ENCODE peak calls at places on chromosomes 3 and 15, in four cellular contexts. P is pancreas, C is Panc1, H is brain microvascular endothelial cell. K is an unnamed sample.

GRCh38 chr3:197248341-197248740 is 50.1 kb downstream of the DLG1 start:
- DNase-seq in P (no peak), C (no peak), H (no peak), K (no peak)

GRCh38 chr3:197154-197855 is 742 bp downstream of the CHL1 start:
- DNase-seq in P (peak), C (no peak), H (no peak), K (no peak)

GRCh38 chr3:110608566-110608965 is 463.1 kb upstream of the NECTIN3 start:
- DNase-seq in P (no peak), C (no peak), H (peak), K (no peak)

GRCh38 chr3:14460342-14461005 is 58.1 kb downstream of the SLC6A6 start:
- DNase-seq in P (peak), C (no peak), H (peak), K (no peak)

GRCh38 chr15:77712438-77712837 is 79.7 kb upstream of the LINGO1 start:
- DNase-seq in P (no peak), C (no peak), H (no peak), K (no peak)

GRCh38 chr15:69760890-69761568 is 308.4 kb downstream of the RPLP1 start:
- DNase-seq in P (no peak), C (peak), H (peak), K (peak)

GRCh38 chr3:133503409-133503808 is 70.1 kb upstream of the CDV3 start:
- DNase-seq in P (no peak), C (no peak), H (no peak), K (no peak)

GRCh38 chr3:170154569-170155143 is 26.9 kb downstream of the PHC3 start:
- DNase-seq in P (no peak), C (no peak), H (no peak), K (no peak)

GRCh38 chr3:63791974-63792373 is 27.1 kb upstream of the C3orf49 start:
- DNase-seq in P (no peak), C (no peak), H (peak), K (no peak)

GRCh38 chr3:195761503-195762248 is 40.9 kb downstream of the MUC20 start:
- DNase-seq in P (no peak), C (no peak), H (no peak), K (no peak)

GRCh38 chr3:158659454-158660237 is 12.8 kb downstream of the LXN start:
- DNase-seq in P (peak), C (peak), H (peak), K (no peak)

GRCh38 chr15:49438970-49439631 is 16.1 kb downstream of the FGF7 start:
- DNase-seq in P (no peak), C (no peak), H (no peak), K (no peak)

GRCh38 chr3:128376516-128376915 is 90.2 kb downstream of the DNAJB8 start:
- DNase-seq in P (no peak), C (no peak), H (no peak), K (no peak)

GRCh38 chr3:99950921-99951320 is 133.3 kb downstream of the CMSS1 start:
- DNase-seq in P (no peak), C (no peak), H (no peak), K (no peak)

DNA sequence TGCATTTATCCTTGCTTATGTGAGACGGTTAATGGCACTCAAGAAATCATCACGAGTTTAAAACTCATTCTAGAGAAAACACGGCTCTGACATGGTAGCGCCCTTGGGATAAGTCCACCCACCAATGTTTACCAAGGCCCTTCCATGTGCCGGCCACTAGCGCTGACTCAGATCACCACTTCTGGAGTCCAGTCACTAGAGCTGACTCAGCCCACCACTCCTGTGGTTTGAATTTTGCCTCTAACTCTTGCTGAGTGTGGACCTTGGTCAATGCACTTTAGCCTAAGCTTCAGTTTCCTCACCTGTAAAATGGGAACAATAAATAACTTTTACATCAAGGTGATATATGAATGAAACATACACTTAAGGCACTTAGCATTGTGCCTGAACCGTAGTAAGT is 358.4 kb upstream of the PROK2 start:
- DNase-seq in P (no peak), C (no peak), H (peak), K (no peak)
- H3K27ac ChIP-seq in P (no peak), C (no peak), H (no peak), K (no peak)

GRCh38 chr3:81874738-81875137 is 113.3 kb upstream of the GBE1 start:
- DNase-seq in P (no peak), C (no peak), H (no peak), K (no peak)

GRCh38 chr3:81872566-81872965 is 111.1 kb upstream of the GBE1 start:
- DNase-seq in P (no peak), C (no peak), H (no peak), K (no peak)

GRCh38 chr3:81868597-81868996 is 107.2 kb upstream of the GBE1 start:
- DNase-seq in P (no peak), C (no peak), H (no peak), K (no peak)

GRCh38 chr3:81869380-81869779 is 107.9 kb upstream of the GBE1 start:
- DNase-seq in P (no peak), C (no peak), H (no peak), K (no peak)

GRCh38 chr3:81871358-81872152 is 110.1 kb upstream of the GBE1 start:
- DNase-seq in P (no peak), C (no peak), H (no peak), K (no peak)
- TF ChIP-seq CTCF in P (no peak), C (peak), H (no peak), K (no peak)

GRCh38 chr3:194757629-194758028 is 71.9 kb downstream of the FAM43A start:
- DNase-seq in P (no peak), C (no peak), H (no peak), K (no peak)

GRCh38 chr3:194754091-194754490 is 68.4 kb downstream of the FAM43A start:
- DNase-seq in P (no peak), C (no peak), H (no peak), K (no peak)

GRCh38 chr3:194758716-194759115 is 73.0 kb downstream of the FAM43A start:
- DNase-seq in P (no peak), C (no peak), H (no peak), K (no peak)

GRCh38 chr3:194756460-194757355 is 71.0 kb downstream of the FAM43A start:
- DNase-seq in P (no peak), C (no peak), H (no peak), K (no peak)

DNA sequence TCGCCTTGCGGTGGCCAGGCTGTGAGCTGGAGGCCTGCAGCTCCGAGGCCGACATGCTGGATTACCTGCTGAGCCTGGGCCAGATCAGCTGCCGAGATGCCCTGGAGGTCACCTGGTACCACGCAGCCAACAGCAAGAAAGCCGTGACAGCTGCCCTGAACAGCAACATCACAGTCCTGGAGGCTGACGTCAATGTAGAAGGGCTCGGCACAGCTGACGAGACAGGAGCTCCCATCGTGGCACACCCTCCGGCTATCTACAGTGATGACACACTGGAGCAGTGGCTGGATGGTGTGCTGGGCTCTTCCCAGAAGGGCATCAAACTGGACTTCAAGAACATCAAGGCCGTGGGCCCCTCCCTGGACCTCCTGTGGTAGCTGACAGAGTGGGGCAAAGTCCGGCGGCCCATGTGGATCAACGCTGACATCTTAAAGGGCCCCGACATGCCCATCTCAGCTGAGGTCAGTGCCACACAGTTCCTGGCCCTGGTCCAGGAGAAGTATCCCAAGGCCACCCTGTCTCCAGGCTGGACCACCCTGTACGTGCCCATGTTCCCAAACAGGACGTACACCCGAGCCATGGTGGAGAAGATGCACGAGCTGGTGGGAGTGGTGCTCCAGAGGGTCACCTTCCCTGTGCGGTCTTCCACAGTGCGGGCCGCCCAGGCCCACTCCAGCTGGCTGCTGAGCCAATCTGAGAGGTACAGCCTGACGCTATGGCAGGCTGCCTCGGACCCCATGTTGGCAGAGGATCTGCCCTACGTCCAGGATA is 70.2 kb downstream of the FAM43A start:
- DNase-seq in P (no peak), C (no peak), H (no peak), K (no peak)
- H3K27ac ChIP-seq in P (no peak), C (no peak), H (no peak), K (no peak)

GRCh38 chr3:75042941-75043340 is 428.5 kb upstream of the CNTN3 start:
- DNase-seq in P (no peak), C (no peak), H (no peak), K (no peak)
- TF ChIP-seq CTCF in P (no peak), C (no peak), H (no peak), K (no peak)

DNA sequence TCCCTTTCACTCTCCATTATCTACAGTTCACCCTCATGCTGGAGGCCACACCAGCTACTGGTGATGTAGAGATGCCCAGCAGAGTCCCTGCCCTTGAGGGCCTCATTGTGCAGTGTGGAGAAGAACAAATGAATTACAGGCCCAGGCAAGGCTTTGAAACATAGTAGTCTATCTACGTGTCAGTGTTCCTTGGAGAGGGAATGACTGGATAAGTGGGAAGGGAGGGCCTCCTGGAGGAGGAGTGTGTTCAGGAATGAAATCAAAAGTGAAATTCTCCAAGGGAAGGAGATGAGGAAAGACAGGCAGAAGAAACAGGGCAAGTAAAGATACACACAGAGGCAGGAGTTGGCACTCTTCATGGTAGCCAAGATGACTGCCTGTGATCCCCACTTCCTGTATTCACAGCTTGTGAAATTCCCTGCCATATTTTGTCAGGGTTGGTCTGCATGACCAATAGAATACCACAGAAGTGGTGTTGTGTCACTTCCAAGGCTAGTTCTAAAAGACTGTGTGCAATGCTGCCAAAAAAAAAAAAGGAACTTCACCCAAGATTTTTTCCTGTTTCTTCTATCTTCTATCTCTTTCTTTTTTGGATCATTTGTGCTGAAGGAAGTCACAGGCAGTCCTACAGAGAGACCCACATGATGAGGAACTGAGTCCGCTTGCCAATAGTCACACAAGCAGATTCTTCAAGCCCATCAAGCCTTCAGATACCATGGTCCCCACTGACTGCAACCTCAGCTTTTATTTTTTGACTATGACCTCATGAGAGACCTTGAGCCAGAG is 17.9 kb upstream of the RAF1 start:
- DNase-seq in P (no peak), C (no peak), H (peak), K (no peak)
- H3K27ac ChIP-seq in P (no peak), C (no peak), H (peak), K (peak)

GRCh38 chr3:156382458-156383346 is 172.2 kb downstream of the SSR3 start:
- DNase-seq in P (peak), C (peak), H (peak), K (no peak)
- TF ChIP-seq CTCF in P (peak), C (peak), H (peak), K (no peak)

GRCh38 chr15:60374628-60375081 is 23.1 kb downstream of the ANXA2 start:
- DNase-seq in P (peak), C (peak), H (peak), K (peak)

GRCh38 chr15:60374209-60374608 is 23.6 kb downstream of the ANXA2 start:
- DNase-seq in P (no peak), C (no peak), H (no peak), K (no peak)

GRCh38 chr15:60375255-60375809 is 22.5 kb downstream of the ANXA2 start:
- DNase-seq in P (no peak), C (no peak), H (no peak), K (no peak)

GRCh38 chr15:60373745-60374144 is 24.0 kb downstream of the ANXA2 start:
- DNase-seq in P (no peak), C (no peak), H (no peak), K (no peak)

DNA sequence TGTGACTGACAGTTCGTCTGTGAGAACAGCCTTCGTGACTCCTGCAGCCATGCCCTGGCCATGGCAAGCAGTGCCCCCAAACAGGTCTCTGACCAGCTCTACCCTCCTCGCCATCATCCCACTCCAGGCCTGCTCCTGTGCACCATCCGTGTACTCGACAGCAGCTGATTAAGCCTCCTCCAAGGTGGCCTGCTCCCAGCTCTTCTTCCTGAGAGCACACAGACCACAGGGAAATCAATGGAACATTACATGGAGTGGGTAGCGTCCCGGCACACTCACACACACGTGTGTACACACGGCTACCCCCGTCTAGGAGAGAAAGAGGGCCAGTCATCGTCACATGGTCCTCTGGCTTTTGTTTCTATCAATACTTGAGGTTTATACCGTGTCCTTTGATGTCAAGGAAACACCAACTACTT is 21.1 kb downstream of the ANXA2 start:
- DNase-seq in P (no peak), C (no peak), H (no peak), K (no peak)
- H3K27ac ChIP-seq in P (no peak), C (peak), H (peak), K (no peak)